ENCODE peak calls at places on chromosomes 5 and 9, in ten cellular contexts. M is stimulated activated CD4-positive, alpha-beta T cell treated with anti-CD3 and anti-CD28 coated beads, Interleukin-1b, Interleukin-23, amount 100 ng/mL, for 24 hours; T is T-helper 1 cell; S is erythroblast; J is AG04449; Z is IMR-90; P is ascending aorta; G is GM04504; K is LHCN-M2; N is RWPE2. V is an unnamed sample.

GRCh38 chr5:147780924-147781530 is 1.5 kb downstream of the JAKMIP2 start:
- DNase-seq in P (no peak), Z (no peak), G (no peak), N (no peak), J (no peak), T (no peak), K (no peak), M (no peak), S (no peak), V (no peak)

GRCh38 chr9:91177081-91177480 is 184.6 kb downstream of the AUH start:
- DNase-seq in S (no peak), J (no peak), P (no peak), G (no peak), K (no peak), T (no peak), N (no peak), Z (no peak), M (no peak), V (no peak)

GRCh38 chr9:89815903-89816573 is 211.2 kb downstream of the GADD45G start:
- DNase-seq in M (no peak), S (no peak), P (no peak), N (no peak), J (no peak), G (no peak), T (no peak), K (no peak), Z (no peak), V (peak)

GRCh38 chr5:78908173-78908901 is 76.8 kb downstream of the ARSB start:
- DNase-seq in G (peak), K (peak), M (no peak), Z (peak), T (no peak), J (no peak), P (no peak), N (no peak), S (no peak), V (no peak)

GRCh38 chr9:114006931-114007691 is 71.0 kb downstream of the AMBP start:
- DNase-seq in Z (no peak), T (no peak), G (no peak), S (no peak), K (no peak), M (no peak), P (no peak), N (peak), J (no peak), V (no peak)

GRCh38 chr9:114911167-114911821 is 19.1 kb downstream of the TNFSF8 start:
- DNase-seq in Z (peak), J (no peak), S (no peak), K (peak), G (peak), M (no peak), P (no peak), N (no peak), T (no peak), V (no peak)

GRCh38 chr9:121783523-121784507 is 132.4 kb downstream of the DAB2IP start:
- DNase-seq in N (no peak), Z (no peak), S (no peak), M (no peak), K (no peak), T (no peak), P (no peak), J (no peak), G (no peak), V (no peak)

GRCh38 chr9:101566904-101567724 is 27.7 kb downstream of the PPP3R2 start:
- DNase-seq in S (peak), J (no peak), K (peak), N (no peak), P (no peak), G (no peak), Z (peak), T (no peak), M (peak), V (no peak)

GRCh38 chr5:143564417-143564816 is 160.9 kb upstream of the NR3C1 start:
- DNase-seq in K (no peak), P (no peak), G (no peak), S (no peak), T (no peak), N (no peak), J (no peak), Z (no peak), M (no peak), V (no peak)

GRCh38 chr5:132459031-132459982 is 31.3 kb downstream of the IRF1 start:
- DNase-seq in N (peak), K (peak), P (no peak), J (no peak), T (no peak), Z (peak), G (no peak), S (peak), M (no peak), V (no peak)

GRCh38 chr9:72982161-72982799 is 29.4 kb upstream of the ALDH1A1 start:
- DNase-seq in N (no peak), Z (no peak), J (no peak), T (no peak), M (no peak), G (no peak), K (peak), S (no peak), P (no peak), V (no peak)

V was measured in nucleus accumbens.